ENCODE peak calls at places on chromosomes 5 and 9, in nine cellular contexts. O is stimulated activated CD8-positive, alpha-beta memory T cell treated with anti-CD3 and anti-CD28 coated beads, Interleukin-2, amount 100 ng/mL, for 48 hours; R is amniotic stem cell; C is CD4-positive, alpha-beta T cell; Y is MV-4-11; I is Panc1; V is caudate nucleus; B is midbrain; X is M059J. K is an unnamed sample.
A peak's percentile ranks its signal among the peaks of the same experiment; 100 is the strongest.

GRCh38 chr5:103943243-103943642 is 380.7 kb upstream of the NUDT12 start:
- DNase-seq in B (no peak), R (no peak), V (no peak), Y (no peak), O (no peak), C (no peak), I (no peak), X (no peak), K (no peak)

GRCh38 chr5:134374234-134374633 is 2.9 kb downstream of the UBE2B start:
- DNase-seq in V (no peak), X (peak; percentile 10), Y (no peak), I (no peak), R (no peak), C (no peak), O (no peak), B (no peak), K (no peak)

GRCh38 chr5:172007153-172007794 is 836 bp upstream of the FBXW11 start:
- DNase-seq in R (no peak), C (no peak), I (no peak), O (no peak), V (no peak), Y (peak; percentile 75), X (peak; percentile 25), B (peak; percentile 59), K (peak; percentile 43)

GRCh38 chr5:8176101-8176693 is 307.2 kb downstream of the MTRR start:
- DNase-seq in B (no peak), X (no peak), V (no peak), Y (peak; percentile 87), I (no peak), O (no peak), R (no peak), C (no peak), K (peak; percentile 43)

GRCh38 chr5:19001527-19001926 is 986.5 kb downstream of the CDH18 start:
- DNase-seq in R (no peak), O (no peak), C (no peak), V (no peak), B (no peak), Y (no peak), X (no peak), I (no peak), K (no peak)

GRCh38 chr9:33695856-33696255 is 99.5 kb upstream of the PRSS3 start:
- DNase-seq in I (no peak), V (no peak), B (no peak), O (no peak), Y (no peak), X (no peak), C (no peak), R (no peak), K (no peak)

GRCh38 chr9:126558051-126558665 is 55.6 kb upstream of the LMX1B start:
- DNase-seq in O (peak; percentile 35), B (peak; percentile 63), R (no peak), X (peak; percentile 48), Y (peak; percentile 4), I (peak; percentile 53), V (no peak), C (peak; percentile 52), K (peak; percentile 25)

GRCh38 chr5:27462936-27463335 is 424.6 kb upstream of the CDH9 start:
- DNase-seq in C (no peak), Y (no peak), R (no peak), O (no peak), I (no peak), V (no peak), B (no peak), X (no peak), K (no peak)

GRCh38 chr9:95078934-95079333 is 238.6 kb downstream of the FANCC start:
- DNase-seq in C (no peak), V (no peak), I (no peak), O (no peak), X (no peak), Y (no peak), B (no peak), R (no peak), K (no peak)

GRCh38 chr5:43041131-43041668 is 1.1 kb upstream of the ANXA2R start:
- DNase-seq in O (no peak), C (no peak), Y (peak; percentile 81), I (no peak), V (no peak), R (no peak), B (no peak), X (peak; percentile 85), K (peak; percentile 72)

GRCh38 chr5:77022511-77023417 is 7.4 kb upstream of the AGGF1 start:
- DNase-seq in I (no peak), C (no peak), B (no peak), Y (no peak), R (no peak), O (no peak), X (no peak), V (no peak), K (no peak)

GRCh38 chr9:2356391-2356790 is 265.2 kb upstream of the VLDLR start:
- DNase-seq in R (no peak), X (peak; percentile 32), B (no peak), C (no peak), V (no peak), I (no peak), O (no peak), Y (peak; percentile 88), K (no peak)

GRCh38 chr5:36722913-36723312 is 116.5 kb downstream of the SLC1A3 start:
- DNase-seq in O (no peak), R (no peak), B (no peak), C (no peak), X (peak; percentile 58), I (no peak), Y (no peak), V (no peak), K (no peak)

GRCh38 chr5:42059291-42059690 is 134.2 kb downstream of the FBXO4 start:
- DNase-seq in C (no peak), Y (no peak), I (no peak), R (no peak), B (no peak), O (no peak), X (peak; percentile 62), V (no peak), K (no peak)

GRCh38 chr5:37121027-37121426 is 128.1 kb downstream of the CPLANE1 start:
- DNase-seq in Y (peak; percentile 69), X (no peak), O (no peak), C (no peak), B (no peak), V (no peak), I (no peak), R (no peak), K (peak; percentile 70)

GRCh38 chr5:142966146-142966455 is 195.9 kb downstream of the ARHGAP26 start:
- DNase-seq in V (no peak), X (no peak), R (no peak), Y (no peak), C (no peak), B (no peak), I (no peak), O (no peak), K (no peak)

K was measured in Kasumi-1.